ENCODE peak calls at places on chromosome 5, in eight cellular contexts. N is cardiac muscle cell, L is hepatic stellate cell, T is foreskin fibroblast, M is GM19239, C is KBM-7, X is T-helper 1 cell, E is renal cortical epithelial cell. O is an unnamed sample.

GRCh38 chr5:175809531-175810121 is 61.8 kb upstream of the CPLX2 start:
- DNase-seq in T (peak; percentile 85), C (no peak), X (no peak), M (no peak), N (peak; percentile 80), L (peak; percentile 82), E (no peak), O (no peak)

GRCh38 chr5:141729387-141730006 is 47.5 kb upstream of the ARAP3 start:
- DNase-seq in M (no peak), X (no peak), E (no peak), C (no peak), N (no peak), L (no peak), T (no peak), O (no peak)

GRCh38 chr5:56269216-56269927 is 36.2 kb upstream of the ANKRD55 start:
- DNase-seq in C (peak; percentile 65), M (peak; percentile 44), E (peak; percentile 71), X (peak; percentile 3), L (peak; percentile 31), N (peak; percentile 87), T (peak; percentile 78), O (no peak)

GRCh38 chr5:150001660-150002493 is 1.3 kb downstream of the HMGXB3 start:
- DNase-seq in L (peak; percentile 76), M (peak; percentile 59), N (peak; percentile 83), E (peak; percentile 75), T (peak; percentile 84), C (peak; percentile 87), X (peak; percentile 53), O (no peak)

GRCh38 chr5:43017438-43017820 is 22.7 kb downstream of the ANXA2R start:
- DNase-seq in E (no peak), C (peak; percentile 62), M (no peak), T (peak; percentile 39), N (peak; percentile 52), X (peak; percentile 41), L (peak; percentile 45), O (peak; percentile 42)

GRCh38 chr5:163459465-163459887 is 426 bp downstream of the NUDCD2 start:
- DNase-seq in M (no peak), N (no peak), L (no peak), C (no peak), X (no peak), T (no peak), E (peak; percentile 51), O (no peak)

GRCh38 chr5:124453221-124454032 is 293.0 kb downstream of the ZNF608 start:
- DNase-seq in X (no peak), N (peak; percentile 47), M (peak; percentile 21), E (peak; percentile 92), L (peak; percentile 14), T (peak; percentile 76), C (no peak), O (no peak)

GRCh38 chr5:92886751-92887150 is 694.3 kb downstream of the NR2F1-AS1 start:
- DNase-seq in C (no peak), X (no peak), T (peak; percentile 26), N (no peak), E (no peak), M (no peak), L (no peak), O (no peak)

GRCh38 chr5:81021951-81022687 is 62.0 kb downstream of the RASGRF2 start:
- DNase-seq in M (no peak), L (no peak), C (no peak), N (no peak), X (no peak), T (no peak), E (peak; percentile 57), O (no peak)

GRCh38 chr5:154646841-154647759 is 108.1 kb upstream of the LARP1 start:
- DNase-seq in M (peak; percentile 52), L (peak; percentile 37), N (peak; percentile 40), T (peak; percentile 45), C (no peak), X (peak; percentile 0), E (peak; percentile 52), O (no peak)

GRCh38 chr5:40606077-40606765 is 73.5 kb upstream of the PTGER4 start:
- DNase-seq in T (no peak), M (no peak), X (no peak), L (no peak), N (no peak), E (peak; percentile 20), C (peak; percentile 53), O (no peak)

GRCh38 chr5:76733049-76733417 is 17.1 kb downstream of the F2R start:
- DNase-seq in C (no peak), E (no peak), T (no peak), N (no peak), X (no peak), L (no peak), M (no peak), O (no peak)

GRCh38 chr5:177111720-177112394 is 21.7 kb upstream of the NSD1 start:
- DNase-seq in N (peak; percentile 57), E (peak; percentile 24), M (peak; percentile 75), L (peak; percentile 69), C (peak; percentile 82), X (peak; percentile 46), T (peak; percentile 69), O (peak; percentile 41)

GRCh38 chr5:143308726-143309125 is 94.8 kb downstream of the NR3C1 start:
- DNase-seq in L (no peak), C (no peak), N (no peak), E (peak; percentile 19), T (no peak), M (no peak), X (no peak), O (no peak)

GRCh38 chr5:72517961-72518690 is 10.9 kb upstream of the ZNF366 start:
- DNase-seq in L (no peak), X (no peak), M (no peak), C (peak; percentile 83), N (no peak), E (no peak), T (peak; percentile 64), O (no peak)

GRCh38 chr5:108801776-108802175 is 54.1 kb downstream of the FER start:
- DNase-seq in M (no peak), E (peak; percentile 90), L (peak; percentile 38), T (peak; percentile 92), N (peak; percentile 92), C (peak; percentile 9), X (no peak), O (no peak)

GRCh38 chr5:757931-758697 is 26.4 kb downstream of the ZDHHC11B start:
- DNase-seq in T (no peak), X (peak; percentile 32), L (no peak), C (peak; percentile 31), N (no peak), M (no peak), E (no peak), O (no peak)

GRCh38 chr5:16866795-16867584 is 69.1 kb downstream of the MYO10 start:
- DNase-seq in M (no peak), X (no peak), N (peak; percentile 66), C (no peak), E (no peak), T (peak; percentile 43), L (no peak), O (no peak)

GRCh38 chr5:5699062-5699461 is 276.6 kb downstream of the ICE1 start:
- DNase-seq in L (no peak), E (no peak), M (no peak), X (no peak), T (no peak), C (no peak), N (no peak), O (no peak)

GRCh38 chr5:1387059-1387755 is 42.3 kb upstream of the CLPTM1L start:
- DNase-seq in M (no peak), E (no peak), X (no peak), T (no peak), L (no peak), C (no peak), N (no peak), O (no peak)

GRCh38 chr5:162796507-162796906 is 640.9 kb upstream of the CCNG1 start:
- DNase-seq in M (no peak), T (no peak), L (no peak), C (no peak), X (no peak), N (no peak), E (no peak), O (no peak)

GRCh38 chr5:56951131-56951945 is 585 bp downstream of the MIER3 start:
- DNase-seq in T (peak; percentile 49), C (peak; percentile 43), M (peak; percentile 40), L (peak; percentile 34), E (no peak), N (peak; percentile 20), X (peak; percentile 6), O (peak; percentile 55)

GRCh38 chr5:117188207-117188606 is 613.6 kb upstream of the SEMA6A start:
- DNase-seq in T (no peak), E (no peak), C (no peak), X (no peak), N (no peak), M (no peak), L (no peak), O (no peak)

GRCh38 chr5:150836703-150837102 is 9.6 kb upstream of the IRGM start:
- DNase-seq in N (peak; percentile 6), M (no peak), L (no peak), E (no peak), C (no peak), T (no peak), X (no peak), O (no peak)

GRCh38 chr5:165497707-165498106 is 1992.3 kb downstream of the MAT2B start:
- DNase-seq in X (no peak), C (peak; percentile 58), N (peak; percentile 4), T (peak; percentile 0), E (no peak), M (no peak), L (no peak), O (no peak)

GRCh38 chr5:122908662-122909061 is 63.2 kb downstream of the SNX24 start:
- DNase-seq in M (no peak), C (no peak), T (no peak), E (no peak), N (peak; percentile 48), X (no peak), L (no peak), O (no peak)

GRCh38 chr5:149517461-149518122 is 33.6 kb downstream of the CSNK1A1 start:
- DNase-seq in C (no peak), N (peak; percentile 29), M (no peak), L (no peak), X (no peak), T (peak; percentile 27), E (no peak), O (no peak)

GRCh38 chr5:132215329-132215728 is 12.3 kb downstream of the P4HA2 start:
- DNase-seq in C (no peak), X (no peak), N (peak; percentile 98), T (peak; percentile 100), L (peak; percentile 96), M (no peak), E (peak; percentile 93), O (peak; percentile 81)

GRCh38 chr5:135691116-135691515 is 112.3 kb upstream of the CXCL14 start:
- DNase-seq in E (no peak), N (no peak), L (no peak), M (no peak), X (no peak), C (no peak), T (no peak), O (no peak)

GRCh38 chr5:115296130-115296997 is at the start of gene CCDC112:
- DNase-seq in N (peak; percentile 85), C (peak; percentile 74), E (peak; percentile 23), M (peak; percentile 54), L (peak; percentile 71), X (peak; percentile 68), T (peak; percentile 91), O (peak; percentile 71)

GRCh38 chr5:179930788-179931473 is 23.2 kb upstream of the TBC1D9B start:
- DNase-seq in E (no peak), C (no peak), M (no peak), X (no peak), L (no peak), N (no peak), T (no peak), O (no peak)

GRCh38 chr5:97425511-97425910 is 242.5 kb upstream of the RIOK2 start:
- DNase-seq in M (no peak), L (no peak), C (no peak), E (peak; percentile 1), X (peak; percentile 4), T (peak; percentile 58), N (peak; percentile 31), O (no peak)

GRCh38 chr5:41418220-41419031 is 92.0 kb downstream of the PLCXD3 start:
- DNase-seq in C (no peak), N (peak; percentile 47), L (peak; percentile 26), E (no peak), X (no peak), T (peak; percentile 65), M (no peak), O (no peak)

GRCh38 chr5:84032404-84032803 is 311.7 kb upstream of the HAPLN1 start:
- DNase-seq in C (no peak), M (no peak), N (peak; percentile 9), E (no peak), L (no peak), T (no peak), X (no peak), O (no peak)

O was measured in C1 segment of cervical spinal cord.